ENCODE peak calls at places on chromosomes 2 and 18, in seven cellular contexts. One of them, this sample, is unnamed.

GRCh38 chr18:59502222-59502898 is 143.3 kb upstream of the LMAN1 start:
- DNase-seq in A549: no peak
- DNase-seq in naive thymus-derived CD4-positive, alpha-beta T cell: no peak
- DNase-seq in heart left ventricle: peak; percentile 33
- DNase-seq in small intestine: no peak
- DNase-seq in aorta: no peak
- DNase-seq in Caco-2: peak; percentile 29
- DNase-seq in this sample: peak; percentile 94

GRCh38 chr2:44075536-44075935 is 79.7 kb upstream of the LRPPRC start:
- DNase-seq in A549: no peak
- DNase-seq in naive thymus-derived CD4-positive, alpha-beta T cell: no peak
- DNase-seq in heart left ventricle: peak; percentile 23
- DNase-seq in small intestine: no peak
- DNase-seq in aorta: no peak
- DNase-seq in Caco-2: no peak
- DNase-seq in this sample: peak; percentile 80

GRCh38 chr2:61662990-61663389 is 124.8 kb upstream of the XPO1 start:
- DNase-seq in A549: no peak
- DNase-seq in naive thymus-derived CD4-positive, alpha-beta T cell: no peak
- DNase-seq in heart left ventricle: no peak
- DNase-seq in small intestine: no peak
- DNase-seq in aorta: no peak
- DNase-seq in Caco-2: no peak
- DNase-seq in this sample: no peak

GRCh38 chr2:191970867-191971266 is 124.0 kb upstream of the CAVIN2 start:
- DNase-seq in A549: no peak
- DNase-seq in naive thymus-derived CD4-positive, alpha-beta T cell: no peak
- DNase-seq in heart left ventricle: no peak
- DNase-seq in small intestine: no peak
- DNase-seq in aorta: no peak
- DNase-seq in Caco-2: no peak
- DNase-seq in this sample: no peak

GRCh38 chr2:61165946-61166345 is 4.0 kb downstream of the C2orf74 start:
- DNase-seq in A549: no peak
- DNase-seq in naive thymus-derived CD4-positive, alpha-beta T cell: no peak
- DNase-seq in heart left ventricle: no peak
- DNase-seq in small intestine: no peak
- DNase-seq in aorta: no peak
- DNase-seq in Caco-2: no peak
- DNase-seq in this sample: no peak

GRCh38 chr2:18749912-18750526 is 160.7 kb upstream of the NT5C1B start:
- DNase-seq in A549: peak; percentile 28
- DNase-seq in naive thymus-derived CD4-positive, alpha-beta T cell: no peak
- DNase-seq in heart left ventricle: peak; percentile 44
- DNase-seq in small intestine: peak; percentile 57
- DNase-seq in aorta: peak; percentile 68
- DNase-seq in Caco-2: peak; percentile 69
- DNase-seq in this sample: peak; percentile 92

GRCh38 chr2:149082781-149083180 is 44.3 kb downstream of the LYPD6B start:
- DNase-seq in A549: no peak
- DNase-seq in naive thymus-derived CD4-positive, alpha-beta T cell: no peak
- DNase-seq in heart left ventricle: no peak
- DNase-seq in small intestine: no peak
- DNase-seq in aorta: no peak
- DNase-seq in Caco-2: no peak
- DNase-seq in this sample: no peak

GRCh38 chr2:230134496-230135073 is 65.9 kb upstream of the SLC16A14 start:
- DNase-seq in A549: no peak
- DNase-seq in naive thymus-derived CD4-positive, alpha-beta T cell: no peak
- DNase-seq in heart left ventricle: no peak
- DNase-seq in small intestine: no peak
- DNase-seq in aorta: no peak
- DNase-seq in Caco-2: no peak
- DNase-seq in this sample: peak; percentile 42

GRCh38 chr2:449246-450067 is 161.6 kb upstream of the ALKAL2 start:
- DNase-seq in A549: no peak
- DNase-seq in naive thymus-derived CD4-positive, alpha-beta T cell: no peak
- DNase-seq in heart left ventricle: no peak
- DNase-seq in small intestine: no peak
- DNase-seq in aorta: no peak
- DNase-seq in Caco-2: no peak
- DNase-seq in this sample: no peak

GRCh38 chr18:33577688-33578370 is at the start of gene ASXL3:
- DNase-seq in A549: no peak
- DNase-seq in naive thymus-derived CD4-positive, alpha-beta T cell: no peak
- DNase-seq in heart left ventricle: peak; percentile 44
- DNase-seq in small intestine: peak; percentile 65
- DNase-seq in aorta: peak; percentile 84
- DNase-seq in Caco-2: peak; percentile 5
- DNase-seq in this sample: peak; percentile 62

DNA sequence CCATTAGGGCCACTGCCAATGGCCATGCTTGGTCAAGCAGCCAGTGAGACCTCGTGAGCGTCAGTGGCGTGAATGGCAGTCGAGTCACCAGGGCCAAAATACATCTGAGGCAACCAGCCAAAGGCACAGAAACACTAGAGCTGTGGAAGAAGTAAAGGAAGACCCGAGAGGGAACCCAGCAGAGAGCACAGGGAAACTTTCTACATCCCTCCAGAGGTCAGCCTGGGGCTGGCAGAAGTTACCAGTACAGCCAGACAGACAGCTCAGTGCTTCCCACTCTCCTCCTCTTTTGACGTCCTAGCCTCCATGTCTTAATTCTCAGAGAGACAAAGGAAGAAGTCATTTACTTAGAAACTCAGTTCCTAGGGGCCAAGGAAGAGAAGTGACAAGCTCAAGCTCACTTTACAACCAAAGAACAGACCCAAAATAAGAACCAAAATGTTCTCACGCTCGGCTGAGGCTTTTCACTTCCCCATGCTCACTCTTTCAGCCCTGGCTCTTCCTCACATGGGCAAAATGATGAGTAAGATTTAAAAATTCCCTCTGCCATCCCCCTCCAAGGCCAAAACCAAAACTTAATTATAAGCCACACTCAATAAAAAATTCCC is 8.7 kb downstream of the CYRIA start:
- DNase-seq in A549: no peak
- DNase-seq in naive thymus-derived CD4-positive, alpha-beta T cell: no peak
- DNase-seq in heart left ventricle: peak; percentile 39
- DNase-seq in small intestine: no peak
- DNase-seq in aorta: peak; percentile 83
- DNase-seq in Caco-2: no peak
- DNase-seq in this sample: no peak
- H3K4me1 ChIP-seq in A549: no peaks in the 10 kb centered on the region
- H3K4me1 ChIP-seq in naive thymus-derived CD4-positive, alpha-beta T cell: no peaks in the 10 kb centered on the region
- H3K4me1 ChIP-seq in heart left ventricle: no peaks in the 10 kb centered on the region
- H3K4me1 ChIP-seq in small intestine: no peaks in the 10 kb centered on the region
- H3K4me1 ChIP-seq in aorta: no peaks in the 10 kb centered on the region
- H3K4me1 ChIP-seq in Caco-2: no peaks in the 10 kb centered on the region
- H3K4me1 ChIP-seq in this sample: peaks cover 55% of the 10 kb centered on the region

DNA sequence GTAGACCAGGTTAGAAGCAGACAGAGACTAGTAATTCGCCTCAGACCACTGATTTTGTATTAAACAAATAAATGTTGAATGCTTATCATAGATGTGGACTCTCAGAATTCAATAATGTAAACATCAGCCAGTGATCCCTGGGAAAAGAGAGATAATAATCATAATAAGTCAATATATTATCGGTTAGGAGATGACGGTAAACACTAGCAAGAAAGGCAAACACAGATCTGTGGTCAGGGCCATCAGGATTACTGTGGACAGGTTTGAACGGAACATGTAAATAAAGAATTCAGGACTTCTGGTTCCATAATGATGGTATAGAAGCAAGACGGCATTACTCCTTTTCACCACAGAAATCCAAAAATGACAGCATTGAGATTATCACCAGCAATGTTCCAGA is 861.6 kb downstream of the CBLN2 start:
- DNase-seq in A549: no peak
- DNase-seq in naive thymus-derived CD4-positive, alpha-beta T cell: no peak
- DNase-seq in heart left ventricle: no peak
- DNase-seq in small intestine: no peak
- DNase-seq in aorta: no peak
- DNase-seq in Caco-2: no peak
- DNase-seq in this sample: no peak
- H3K9me3 ChIP-seq in A549: no peaks in the 10 kb centered on the region
- H3K9me3 ChIP-seq in naive thymus-derived CD4-positive, alpha-beta T cell: no peaks in the 10 kb centered on the region
- H3K9me3 ChIP-seq in heart left ventricle: no peaks in the 10 kb centered on the region
- H3K9me3 ChIP-seq in small intestine: no peaks in the 10 kb centered on the region
- H3K9me3 ChIP-seq in aorta: peaks cover 2% of the 10 kb centered on the region
- H3K9me3 ChIP-seq in Caco-2: no peaks in the 10 kb centered on the region
- H3K9me3 ChIP-seq in this sample: peaks cover 3% of the 10 kb centered on the region

GRCh38 chr2:170711196-170711773 is 3.9 kb upstream of the SP5 start:
- DNase-seq in A549: no peak
- DNase-seq in naive thymus-derived CD4-positive, alpha-beta T cell: no peak
- DNase-seq in heart left ventricle: no peak
- DNase-seq in small intestine: no peak
- DNase-seq in aorta: no peak
- DNase-seq in Caco-2: no peak
- DNase-seq in this sample: no peak

GRCh38 chr2:170714156-170715061 is 728 bp upstream of the SP5 start:
- DNase-seq in A549: peak; percentile 27
- DNase-seq in naive thymus-derived CD4-positive, alpha-beta T cell: no peak
- DNase-seq in heart left ventricle: peak; percentile 24
- DNase-seq in small intestine: peak; percentile 79
- DNase-seq in aorta: peak; percentile 84
- DNase-seq in Caco-2: peak; percentile 93
- DNase-seq in this sample: peak; percentile 15

GRCh38 chr2:170711774-170712652 is 3.1 kb upstream of the SP5 start:
- DNase-seq in A549: no peak
- DNase-seq in naive thymus-derived CD4-positive, alpha-beta T cell: no peak
- DNase-seq in heart left ventricle: no peak
- DNase-seq in small intestine: peak; percentile 28
- DNase-seq in aorta: peak; percentile 79
- DNase-seq in Caco-2: peak; percentile 84
- DNase-seq in this sample: no peak

GRCh38 chr2:170713280-170714155 is 1.6 kb upstream of the SP5 start:
- DNase-seq in A549: no peak
- DNase-seq in naive thymus-derived CD4-positive, alpha-beta T cell: peak; percentile 20
- DNase-seq in heart left ventricle: no peak
- DNase-seq in small intestine: peak; percentile 30
- DNase-seq in aorta: peak; percentile 76
- DNase-seq in Caco-2: peak; percentile 42
- DNase-seq in this sample: no peak

DNA sequence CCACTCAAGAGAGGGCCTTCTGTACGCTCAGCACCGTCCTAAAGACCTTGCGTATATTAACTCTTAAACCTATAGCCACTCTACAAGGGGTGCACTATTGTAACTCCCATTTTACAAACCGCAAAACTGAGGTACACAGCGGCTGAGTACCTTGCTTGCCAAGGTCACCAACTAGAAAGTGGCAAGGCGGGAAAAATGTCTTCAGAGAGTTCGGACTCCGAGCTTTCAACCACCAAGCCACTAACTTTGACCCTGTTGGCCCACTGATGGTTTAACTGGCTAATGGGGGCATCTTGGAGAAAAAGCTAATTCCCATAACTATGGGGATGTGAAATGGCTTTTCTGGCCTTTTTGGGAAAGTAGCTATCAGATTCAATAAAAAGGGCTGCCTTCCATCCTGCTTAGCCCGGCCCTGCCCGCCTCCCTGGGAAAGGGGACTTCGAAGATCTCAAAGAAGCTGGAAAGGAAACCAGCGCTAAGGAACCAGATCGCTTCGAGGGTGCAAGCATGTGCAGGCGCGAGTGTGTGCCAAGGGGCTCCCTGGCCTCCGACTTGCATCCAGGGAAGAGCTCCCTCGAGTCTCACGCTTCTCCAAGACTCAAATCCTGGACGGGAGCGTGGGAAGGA is 2.4 kb upstream of the SP5 start:
- DNase-seq in A549: no peak
- DNase-seq in naive thymus-derived CD4-positive, alpha-beta T cell: no peak
- DNase-seq in heart left ventricle: no peak
- DNase-seq in small intestine: no peak
- DNase-seq in aorta: no peak
- DNase-seq in Caco-2: no peak
- DNase-seq in this sample: no peak
- H3K4me1 ChIP-seq in A549: peaks cover 11% of the 10 kb centered on the region
- H3K4me1 ChIP-seq in naive thymus-derived CD4-positive, alpha-beta T cell: no peaks in the 10 kb centered on the region
- H3K4me1 ChIP-seq in heart left ventricle: peaks cover 18% of the 10 kb centered on the region
- H3K4me1 ChIP-seq in small intestine: peaks cover 3% of the 10 kb centered on the region
- H3K4me1 ChIP-seq in aorta: no peaks in the 10 kb centered on the region
- H3K4me1 ChIP-seq in Caco-2: peaks cover 6% of the 10 kb centered on the region
- H3K4me1 ChIP-seq in this sample: no peaks in the 10 kb centered on the region

DNA sequence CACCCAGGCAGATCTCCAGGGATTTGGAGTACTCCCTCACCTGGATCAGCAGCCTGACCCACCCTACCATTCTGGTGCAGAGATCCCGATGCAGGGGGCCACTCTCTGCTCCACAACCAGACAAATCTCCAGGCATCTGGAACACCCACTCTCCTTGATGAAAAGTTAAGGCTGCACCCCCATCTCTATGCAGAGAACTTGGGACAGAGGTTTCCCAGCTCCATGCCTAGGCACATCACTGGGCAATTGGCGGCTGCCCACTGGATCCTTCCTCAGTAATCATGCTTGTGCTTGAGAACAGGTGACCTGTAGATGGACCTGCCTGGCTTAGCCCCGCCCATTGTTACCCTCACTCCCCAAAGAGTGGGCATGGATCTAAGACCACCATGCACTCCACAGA is 624.9 kb downstream of the CBLN2 start:
- DNase-seq in A549: no peak
- DNase-seq in naive thymus-derived CD4-positive, alpha-beta T cell: no peak
- DNase-seq in heart left ventricle: no peak
- DNase-seq in small intestine: no peak
- DNase-seq in aorta: no peak
- DNase-seq in Caco-2: no peak
- DNase-seq in this sample: no peak
- H3K9me3 ChIP-seq in A549: no peaks in the 10 kb centered on the region
- H3K9me3 ChIP-seq in naive thymus-derived CD4-positive, alpha-beta T cell: peaks cover 4% of the 10 kb centered on the region
- H3K9me3 ChIP-seq in heart left ventricle: no peaks in the 10 kb centered on the region
- H3K9me3 ChIP-seq in small intestine: no peaks in the 10 kb centered on the region
- H3K9me3 ChIP-seq in aorta: peaks cover 4% of the 10 kb centered on the region
- H3K9me3 ChIP-seq in Caco-2: no peaks in the 10 kb centered on the region
- H3K9me3 ChIP-seq in this sample: peaks cover 17% of the 10 kb centered on the region